ENCODE peak calls at places on chromosomes 1 and 21, in four cellular contexts. G is activated CD8-positive, alpha-beta memory T cell treated with anti-CD3 and anti-CD28 coated beads for 48 hours; X is adrenal gland; R is epithelial cell of prostate. B is an unnamed sample.

GRCh38 chr1:223419561-223419960 is 26.3 kb downstream of the CCDC185 start:
- DNase-seq in G (no peak), X (no peak), R (no peak), B (no peak)

GRCh38 chr1:234154320-234155251 is 218.7 kb upstream of the COA6 start:
- DNase-seq in G (no peak), X (peak; percentile 24), R (peak; percentile 61), B (no peak)

GRCh38 chr1:89843279-89844121 is 22.7 kb downstream of the LRRC8D start:
- DNase-seq in G (peak; percentile 72), X (peak; percentile 78), R (no peak), B (peak; percentile 48)

GRCh38 chr21:36966846-36967657 is 583 bp upstream of the HLCS start:
- DNase-seq in G (no peak), X (no peak), R (no peak), B (peak; percentile 42)

GRCh38 chr1:208093754-208094719 is 150.1 kb downstream of the PLXNA2 start:
- DNase-seq in G (peak; percentile 17), X (peak; percentile 71), R (no peak), B (peak; percentile 36)

GRCh38 chr1:71053146-71053545 is 5.5 kb upstream of the PTGER3 start:
- DNase-seq in G (no peak), X (no peak), R (no peak), B (no peak)

GRCh38 chr1:8448906-8449661 is 131.2 kb downstream of the SLC45A1 start:
- DNase-seq in G (no peak), X (no peak), R (peak; percentile 39), B (no peak)

GRCh38 chr21:29187939-29188338 is 57.5 kb downstream of the MAP3K7CL start:
- DNase-seq in G (no peak), X (peak; percentile 85), R (peak; percentile 57), B (no peak)

GRCh38 chr1:237875291-237875690 is 15.4 kb downstream of the ZP4 start:
- DNase-seq in G (no peak), X (peak; percentile 26), R (no peak), B (no peak)

GRCh38 chr1:161244888-161245287 is 6.9 kb upstream of the NR1I3 start:
- DNase-seq in G (no peak), X (no peak), R (peak; percentile 77), B (no peak)

GRCh38 chr1:242055921-242056320 is 57.0 kb upstream of the MAP1LC3C start:
- DNase-seq in G (no peak), X (no peak), R (peak; percentile 20), B (no peak)

GRCh38 chr1:119286587-119287181 is 81.9 kb upstream of the HAO2 start:
- DNase-seq in G (no peak), X (peak; percentile 26), R (no peak), B (no peak)

GRCh38 chr1:167775178-167775577 is 53.4 kb downstream of the MPZL1 start:
- DNase-seq in G (no peak), X (no peak), R (no peak), B (no peak)

GRCh38 chr1:244160455-244161020 is 109.5 kb downstream of the ZBTB18 start:
- DNase-seq in G (no peak), X (no peak), R (no peak), B (no peak)

GRCh38 chr1:43600033-43601020 is 49.6 kb upstream of the KDM4A start:
- DNase-seq in G (no peak), X (no peak), R (no peak), B (no peak)

GRCh38 chr1:115701090-115701489 is 59.3 kb downstream of the VANGL1 start:
- DNase-seq in G (no peak), X (no peak), R (no peak), B (no peak)

GRCh38 chr1:203839081-203839480 is 22.3 kb upstream of the SNRPE start:
- DNase-seq in G (no peak), X (no peak), R (no peak), B (no peak)

GRCh38 chr1:84941843-84942242 is 48.8 kb upstream of the LPAR3 start:
- DNase-seq in G (no peak), X (no peak), R (no peak), B (no peak)

GRCh38 chr1:84768634-84769033 is 78.4 kb upstream of the SSX2IP start:
- DNase-seq in G (no peak), X (no peak), R (no peak), B (no peak)

GRCh38 chr1:59317780-59318179 is 20.9 kb downstream of the FGGY start:
- DNase-seq in G (no peak), X (no peak), R (no peak), B (no peak)

GRCh38 chr21:43733529-43734071 is 14.7 kb downstream of the PDXK start:
- DNase-seq in G (no peak), X (peak; percentile 24), R (no peak), B (no peak)

GRCh38 chr1:60865146-60865545 is 217.2 kb upstream of the NFIA start:
- DNase-seq in G (no peak), X (no peak), R (no peak), B (no peak)

GRCh38 chr1:112247036-112247597 is 148.9 kb upstream of the CTTNBP2NL start:
- DNase-seq in G (no peak), X (no peak), R (no peak), B (no peak)

GRCh38 chr1:224502459-224503160 is 68.0 kb upstream of the WDR26 start:
- DNase-seq in G (no peak), X (no peak), R (no peak), B (no peak)

GRCh38 chr1:161274874-161275273 is 16.3 kb downstream of the PCP4L1 start:
- DNase-seq in G (no peak), X (no peak), R (no peak), B (no peak)

GRCh38 chr21:44299458-44300261 is at the start of gene PFKL:
- DNase-seq in G (peak; percentile 56), X (peak; percentile 62), R (no peak), B (peak; percentile 65)

GRCh38 chr1:41317356-41317755 is 43.9 kb upstream of the FOXO6 start:
- DNase-seq in G (no peak), X (no peak), R (no peak), B (no peak)

GRCh38 chr1:180927841-180928240 is 15.1 kb downstream of the KIAA1614 start:
- DNase-seq in G (no peak), X (no peak), R (no peak), B (no peak)